ENCODE peak calls at places on chromosomes 11 and 22, in nine cellular contexts. F, C, K, Q, H, Y, N, P and X are unnamed samples.
A peak's percentile ranks its signal among the peaks of the same experiment; 100 is the strongest.

GRCh38 chr11:28384418-28384817 is 276.2 kb downstream of the METTL15 start:
- DNase-seq in F (no peak), C (no peak), K (no peak), Q (no peak), H (peak; percentile 63), Y (no peak), N (peak; percentile 67), P (no peak), X (peak; percentile 76)

GRCh38 chr11:18144243-18144642 is 11.9 kb downstream of the MRGPRX3 start:
- DNase-seq in F (no peak), C (no peak), K (no peak), Q (no peak), H (no peak), Y (no peak), N (peak; percentile 31), P (no peak), X (no peak)

GRCh38 chr11:31757245-31757835 is 53.8 kb downstream of the PAX6 start:
- DNase-seq in F (no peak), C (no peak), K (no peak), Q (no peak), H (no peak), Y (no peak), N (no peak), P (no peak), X (no peak)

GRCh38 chr22:39207141-39208012 is 37.4 kb downstream of the PDGFB start:
- DNase-seq in F (no peak), C (no peak), K (no peak), Q (peak; percentile 42), H (no peak), Y (peak; percentile 56), N (peak; percentile 31), P (no peak), X (no peak)

GRCh38 chr11:126029805-126030204 is 32.9 kb downstream of the CDON start:
- DNase-seq in F (no peak), C (peak; percentile 33), K (no peak), Q (no peak), H (no peak), Y (no peak), N (no peak), P (no peak), X (no peak)

GRCh38 chr11:66044757-66045156 is 4.2 kb downstream of the GAL3ST3 start:
- DNase-seq in F (no peak), C (no peak), K (no peak), Q (no peak), H (no peak), Y (no peak), N (no peak), P (no peak), X (no peak)

GRCh38 chr11:100865443-100865842 is 178.4 kb downstream of the ARHGAP42 start:
- DNase-seq in F (no peak), C (no peak), K (no peak), Q (no peak), H (no peak), Y (no peak), N (peak; percentile 62), P (no peak), X (no peak)

GRCh38 chr11:13889566-13890214 is 72.8 kb upstream of the SPON1 start:
- DNase-seq in F (no peak), C (no peak), K (no peak), Q (no peak), H (no peak), Y (no peak), N (peak; percentile 12), P (no peak), X (no peak)

GRCh38 chr11:109236188-109236587 is 185.8 kb upstream of the C11orf87 start:
- DNase-seq in F (no peak), C (no peak), K (no peak), Q (no peak), H (no peak), Y (no peak), N (no peak), P (no peak), X (no peak)

GRCh38 chr11:4991066-4991465 is 3.6 kb upstream of the OR51L1 start:
- DNase-seq in F (no peak), C (no peak), K (no peak), Q (no peak), H (no peak), Y (no peak), N (peak; percentile 9), P (peak; percentile 65), X (no peak)

GRCh38 chr11:72300268-72300667 is 56.3 kb upstream of the PHOX2A start:
- DNase-seq in F (no peak), C (no peak), K (no peak), Q (no peak), H (no peak), Y (peak; percentile 23), N (no peak), P (no peak), X (no peak)

GRCh38 chr11:64870176-64870892 is 8.1 kb downstream of the EHD1 start:
- DNase-seq in F (no peak), C (peak; percentile 74), K (no peak), Q (peak; percentile 79), H (peak; percentile 79), Y (peak; percentile 54), N (peak; percentile 48), P (no peak), X (no peak)

GRCh38 chr22:31872209-31872608 is 72.1 kb upstream of the YWHAH start:
- DNase-seq in F (no peak), C (peak; percentile 33), K (no peak), Q (no peak), H (no peak), Y (peak; percentile 74), N (no peak), P (peak; percentile 47), X (no peak)

GRCh38 chr11:31118566-31118965 is 251.0 kb downstream of the DCDC1 start:
- DNase-seq in F (no peak), C (no peak), K (no peak), Q (no peak), H (no peak), Y (peak; percentile 40), N (no peak), P (no peak), X (no peak)

DNA sequence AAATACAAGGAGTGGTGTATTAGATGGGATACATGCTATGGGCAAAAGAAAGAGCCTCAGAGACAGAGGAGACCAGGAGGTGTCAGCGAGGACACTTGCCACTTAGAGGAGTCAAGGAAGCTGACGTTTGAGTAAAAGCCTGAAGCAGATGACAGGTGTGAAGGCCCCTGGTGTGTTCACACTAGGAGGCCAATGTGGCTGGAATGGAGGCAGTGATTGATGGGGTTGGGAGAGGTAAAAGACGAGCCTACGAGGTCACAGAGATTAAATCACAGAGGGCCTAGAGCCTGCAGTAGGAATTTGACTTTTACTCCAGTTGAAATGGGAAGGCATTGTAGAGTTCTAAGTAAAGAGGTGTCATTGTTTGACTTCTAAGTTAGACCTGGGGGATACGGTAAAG is 12.0 kb upstream of the GDPD5 start:
- DNase-seq in F (no peak), C (no peak), K (no peak), Q (no peak), H (no peak), Y (peak; percentile 77), N (no peak), P (no peak), X (no peak)
- H3K4me3 ChIP-seq in F (no peak overlapping the region), C (no peak overlapping the region), K (no peak overlapping the region), Q (no peak overlapping the region), H (no peak overlapping the region), Y (no peak overlapping the region), N (no peak overlapping the region), P (peak overlapping the region; percentile 48), X (no peak overlapping the region)

DNA sequence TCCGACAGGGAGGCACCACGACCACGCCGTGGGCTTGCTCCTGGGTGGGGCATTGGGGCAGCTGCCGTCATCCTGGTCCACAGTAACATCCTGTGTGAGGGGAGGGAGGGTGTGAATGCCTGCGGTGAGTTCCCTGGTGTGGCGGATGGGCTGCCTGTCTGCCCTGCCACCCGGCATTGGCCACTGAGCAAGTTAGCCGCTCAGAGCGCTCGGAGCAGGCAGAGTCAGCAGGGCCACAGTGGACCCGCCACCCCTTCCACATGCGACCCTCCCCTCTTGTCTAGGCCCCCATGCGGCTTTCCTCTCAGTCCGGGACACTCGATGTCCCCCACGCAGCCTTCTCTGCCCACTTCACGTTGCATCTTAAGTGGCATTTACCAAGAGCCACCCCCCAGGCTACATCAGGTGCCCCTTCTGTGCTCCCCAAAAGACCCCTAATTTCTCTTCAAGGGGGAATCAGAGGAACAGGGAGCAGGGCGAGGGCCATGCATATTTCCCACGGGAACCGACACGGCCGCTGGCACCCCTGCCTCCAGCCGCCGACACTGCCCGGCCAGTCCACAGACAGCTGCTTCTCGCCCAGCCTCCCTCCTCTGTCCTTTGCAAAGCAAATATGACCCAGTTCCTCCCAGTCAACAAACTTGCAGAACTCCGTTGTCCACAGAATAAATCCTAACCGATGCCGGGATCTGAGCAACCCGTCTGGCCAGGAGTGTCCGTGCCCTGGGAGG is 1482.1 kb downstream of the TBC1D22A start:
- DNase-seq in F (no peak), C (no peak), K (no peak), Q (no peak), H (no peak), Y (peak; percentile 32), N (no peak), P (no peak), X (no peak)
- H3K9me3 ChIP-seq in F (no peaks in the 10 kb centered on the region), C (no peaks in the 10 kb centered on the region), K (no peaks in the 10 kb centered on the region), Q (peaks cover 2% of the 10 kb centered on the region), H (peaks cover 3% of the 10 kb centered on the region), Y (no peaks in the 10 kb centered on the region), N (no peaks in the 10 kb centered on the region), P (no peaks in the 10 kb centered on the region), X (peaks cover 87% of the 10 kb centered on the region)

GRCh38 chr22:29478326-29479276 is 1.4 kb upstream of the NEFH start:
- DNase-seq in F (no peak), C (no peak), K (no peak), Q (no peak), H (peak; percentile 50), Y (peak; percentile 85), N (no peak), P (peak; percentile 74), X (no peak)
- H3K4me3 ChIP-seq in F (no peak overlapping the region), C (no peak overlapping the region), K (no peak overlapping the region), Q (no peak overlapping the region), H (no peak overlapping the region), Y (no peak overlapping the region), N (no peak overlapping the region), P (no peak overlapping the region), X (no peak overlapping the region)

DNA sequence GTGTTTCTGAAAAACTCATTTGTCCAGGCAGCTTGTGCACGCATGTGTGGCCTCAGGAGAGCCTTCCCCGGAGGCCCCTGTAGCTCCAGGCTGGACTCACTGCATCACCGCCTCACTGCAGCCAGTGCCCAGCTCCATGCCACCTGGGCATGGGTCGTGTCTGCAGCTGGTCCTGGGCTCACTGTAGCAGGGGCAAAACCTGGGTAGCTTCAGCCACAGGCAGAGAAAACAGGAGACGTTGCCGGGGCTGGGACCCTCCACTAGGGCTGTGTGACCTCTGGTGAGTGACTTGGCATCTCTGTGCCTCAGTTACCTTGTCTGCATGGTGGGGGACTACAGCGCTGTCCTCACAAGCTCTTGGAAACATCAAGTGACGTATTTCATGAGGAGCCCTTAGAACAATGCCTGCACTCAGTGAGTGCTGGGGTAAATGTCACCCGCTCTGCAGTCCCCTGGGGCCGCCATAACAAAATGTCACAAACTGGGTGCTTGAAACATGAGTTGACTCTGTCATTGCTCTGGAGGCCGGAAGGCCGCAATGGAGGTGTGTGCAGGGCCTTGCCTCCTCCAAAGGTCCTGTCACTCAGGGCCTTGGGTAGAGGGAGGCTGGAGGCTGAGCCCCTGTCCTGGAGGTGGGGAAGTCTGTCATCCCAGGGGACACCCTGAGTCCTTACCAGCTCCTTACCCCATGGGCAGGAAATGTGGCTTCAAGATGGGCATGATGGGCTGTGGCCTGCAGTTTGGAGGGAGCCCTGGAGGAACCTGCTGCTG is 488.7 kb downstream of the TBC1D22A start:
- DNase-seq in F (no peak), C (no peak), K (no peak), Q (no peak), H (no peak), Y (no peak), N (no peak), P (no peak), X (no peak)
- H3K9me3 ChIP-seq in F (no peaks in the 10 kb centered on the region), C (no peaks in the 10 kb centered on the region), K (peaks cover 11% of the 10 kb centered on the region), Q (peaks cover 2% of the 10 kb centered on the region), H (peaks cover 19% of the 10 kb centered on the region), Y (peaks cover 44% of the 10 kb centered on the region), N (no peaks in the 10 kb centered on the region), P (no peaks in the 10 kb centered on the region), X (no peaks in the 10 kb centered on the region)

GRCh38 chr11:95544095-95544795 is 245.3 kb downstream of the FAM76B start:
- DNase-seq in F (no peak), C (no peak), K (no peak), Q (no peak), H (peak; percentile 58), Y (no peak), N (peak; percentile 35), P (no peak), X (no peak)
- H3K4me3 ChIP-seq in F (no peak overlapping the region), C (no peak overlapping the region), K (no peak overlapping the region), Q (no peak overlapping the region), H (no peak overlapping the region), Y (no peak overlapping the region), N (no peak overlapping the region), P (no peak overlapping the region), X (no peak overlapping the region)